ENCODE peak calls at places on chromosomes 7 and 10, in nine cellular contexts. H, C, J, X, S, E, L, D and Q are unnamed samples.
A peak's percentile ranks its signal among the peaks of the same experiment; 100 is the strongest.

GRCh38 chr7:117279203-117279602 is 43.7 kb downstream of the WNT2 start:
- DNase-seq in X (no peak), L (no peak), S (no peak), D (no peak), J (no peak), E (no peak), H (no peak), C (no peak), Q (no peak)

GRCh38 chr10:86670876-86671275 is 2.6 kb downstream of the LDB3 start:
- DNase-seq in D (no peak), H (no peak), C (no peak), E (no peak), X (no peak), J (no peak), L (no peak), S (no peak), Q (no peak)

GRCh38 chr10:132810807-132811700 is 25.1 kb upstream of the NKX6-2 start:
- DNase-seq in H (no peak), C (no peak), L (no peak), D (no peak), E (no peak), S (no peak), X (no peak), J (no peak), Q (no peak)

GRCh38 chr10:96502561-96503267 is 11.0 kb downstream of the TLL2 start:
- DNase-seq in X (no peak), J (no peak), C (no peak), L (no peak), S (no peak), D (no peak), H (no peak), E (no peak), Q (no peak)

GRCh38 chr10:101021239-101021638 is 9.7 kb downstream of the PDZD7 start:
- DNase-seq in D (no peak), X (no peak), L (no peak), J (peak; percentile 57), S (no peak), E (no peak), H (no peak), C (no peak), Q (no peak)

GRCh38 chr7:22791204-22792158 is 31.2 kb downstream of the TOMM7 start:
- DNase-seq in D (no peak), J (no peak), E (no peak), L (peak; percentile 42), C (no peak), H (no peak), X (no peak), S (no peak), Q (no peak)

GRCh38 chr7:69448071-69448470 is 150.2 kb upstream of the AUTS2 start:
- DNase-seq in H (no peak), S (no peak), X (no peak), C (no peak), J (no peak), E (no peak), L (no peak), D (no peak), Q (no peak)

GRCh38 chr10:4883079-4883739 is 57.2 kb downstream of the AKR1E2 start:
- DNase-seq in L (peak; percentile 68), C (no peak), H (no peak), J (no peak), D (peak; percentile 24), S (no peak), X (no peak), E (no peak), Q (no peak)

GRCh38 chr7:120738816-120739215 is 119.1 kb downstream of the TSPAN12 start:
- DNase-seq in C (no peak), E (no peak), L (no peak), S (no peak), X (no peak), D (no peak), J (no peak), H (no peak), Q (no peak)

GRCh38 chr10:83606275-83606674 is 533.0 kb upstream of the GHITM start:
- DNase-seq in X (no peak), D (peak; percentile 6), S (no peak), H (no peak), C (no peak), L (peak; percentile 29), J (no peak), E (no peak), Q (no peak)